ENCODE peak calls at places on chromosomes 2 and 18, in seven cellular contexts. One of them, this sample, is unnamed.

GRCh38 chr2:107336536-107336935 is 450.6 kb upstream of the ST6GAL2 start:
- DNase-seq in neural progenitor cell: no peak
- DNase-seq in ovary: no peak
- DNase-seq in ascending aorta: no peak
- DNase-seq in left lung: no peak
- DNase-seq in tibial artery: no peak
- DNase-seq in WERI-Rb-1: no peak
- DNase-seq in this sample: no peak

GRCh38 chr2:129070663-129071062 is 752.0 kb upstream of the HS6ST1 start:
- DNase-seq in WERI-Rb-1: no peak
- DNase-seq in left lung: no peak
- DNase-seq in tibial artery: no peak
- DNase-seq in neural progenitor cell: no peak
- DNase-seq in ovary: no peak
- DNase-seq in ascending aorta: no peak
- DNase-seq in this sample: no peak

GRCh38 chr2:6113796-6114195 is 421.6 kb downstream of the SOX11 start:
- DNase-seq in tibial artery: no peak
- DNase-seq in ovary: no peak
- DNase-seq in left lung: no peak
- DNase-seq in neural progenitor cell: peak; percentile 28
- DNase-seq in ascending aorta: no peak
- DNase-seq in WERI-Rb-1: no peak
- DNase-seq in this sample: no peak

GRCh38 chr2:43212931-43213330 is 13.5 kb downstream of the ZFP36L2 start:
- DNase-seq in tibial artery: peak; percentile 77
- DNase-seq in ovary: no peak
- DNase-seq in neural progenitor cell: no peak
- DNase-seq in WERI-Rb-1: no peak
- DNase-seq in ascending aorta: no peak
- DNase-seq in left lung: peak; percentile 76
- DNase-seq in this sample: no peak

GRCh38 chr2:141911485-141912066 is 219.2 kb downstream of the LRP1B start:
- DNase-seq in ovary: no peak
- DNase-seq in left lung: no peak
- DNase-seq in neural progenitor cell: peak; percentile 75
- DNase-seq in WERI-Rb-1: peak; percentile 51
- DNase-seq in tibial artery: no peak
- DNase-seq in ascending aorta: no peak
- DNase-seq in this sample: peak; percentile 5

GRCh38 chr2:26141145-26141769 is 31.6 kb upstream of the GAREM2 start:
- DNase-seq in ovary: no peak
- DNase-seq in left lung: no peak
- DNase-seq in tibial artery: no peak
- DNase-seq in neural progenitor cell: no peak
- DNase-seq in ascending aorta: no peak
- DNase-seq in WERI-Rb-1: no peak
- DNase-seq in this sample: no peak

GRCh38 chr2:46014911-46015654 is 282.1 kb upstream of the EPAS1 start:
- DNase-seq in ascending aorta: no peak
- DNase-seq in tibial artery: no peak
- DNase-seq in left lung: no peak
- DNase-seq in neural progenitor cell: peak; percentile 56
- DNase-seq in ovary: no peak
- DNase-seq in WERI-Rb-1: no peak
- DNase-seq in this sample: peak; percentile 38

GRCh38 chr2:140990416-140990815 is 1140.4 kb downstream of the LRP1B start:
- DNase-seq in ovary: no peak
- DNase-seq in left lung: no peak
- DNase-seq in ascending aorta: no peak
- DNase-seq in WERI-Rb-1: no peak
- DNase-seq in tibial artery: no peak
- DNase-seq in neural progenitor cell: no peak
- DNase-seq in this sample: peak; percentile 71

GRCh38 chr2:235494716-235495372 is 1.0 kb downstream of the AGAP1 start:
- DNase-seq in ovary: peak; percentile 68
- DNase-seq in ascending aorta: no peak
- DNase-seq in WERI-Rb-1: peak; percentile 28
- DNase-seq in tibial artery: peak; percentile 77
- DNase-seq in left lung: peak; percentile 85
- DNase-seq in neural progenitor cell: peak; percentile 70
- DNase-seq in this sample: peak; percentile 32

GRCh38 chr2:17975401-17975800 is 96.9 kb downstream of the KCNS3 start:
- DNase-seq in tibial artery: no peak
- DNase-seq in neural progenitor cell: no peak
- DNase-seq in left lung: no peak
- DNase-seq in WERI-Rb-1: no peak
- DNase-seq in ovary: no peak
- DNase-seq in ascending aorta: no peak
- DNase-seq in this sample: no peak

GRCh38 chr18:58429442-58429841 is 199.4 kb downstream of the ALPK2 start:
- DNase-seq in left lung: no peak
- DNase-seq in ascending aorta: no peak
- DNase-seq in tibial artery: no peak
- DNase-seq in WERI-Rb-1: no peak
- DNase-seq in neural progenitor cell: no peak
- DNase-seq in ovary: no peak
- DNase-seq in this sample: no peak

GRCh38 chr2:135050132-135050531 is 2.0 kb upstream of the RAB3GAP1 start:
- DNase-seq in left lung: no peak
- DNase-seq in WERI-Rb-1: peak; percentile 81
- DNase-seq in tibial artery: no peak
- DNase-seq in ascending aorta: no peak
- DNase-seq in neural progenitor cell: no peak
- DNase-seq in ovary: no peak
- DNase-seq in this sample: no peak

GRCh38 chr18:74334242-74334893 is 18.7 kb downstream of the C18orf63 start:
- DNase-seq in ovary: no peak
- DNase-seq in WERI-Rb-1: no peak
- DNase-seq in tibial artery: no peak
- DNase-seq in neural progenitor cell: no peak
- DNase-seq in left lung: no peak
- DNase-seq in ascending aorta: no peak
- DNase-seq in this sample: no peak

GRCh38 chr2:133602538-133602937 is 34.3 kb upstream of the NCKAP5 start:
- DNase-seq in left lung: no peak
- DNase-seq in ovary: no peak
- DNase-seq in neural progenitor cell: no peak
- DNase-seq in ascending aorta: no peak
- DNase-seq in WERI-Rb-1: no peak
- DNase-seq in tibial artery: no peak
- DNase-seq in this sample: no peak

GRCh38 chr2:234191819-234192407 is 141.4 kb downstream of the SPP2 start:
- DNase-seq in neural progenitor cell: peak; percentile 10
- DNase-seq in ovary: no peak
- DNase-seq in WERI-Rb-1: no peak
- DNase-seq in left lung: no peak
- DNase-seq in ascending aorta: no peak
- DNase-seq in tibial artery: no peak
- DNase-seq in this sample: peak; percentile 25

GRCh38 chr2:278312-278932 is 9.5 kb downstream of the ALKAL2 start:
- DNase-seq in tibial artery: no peak
- DNase-seq in WERI-Rb-1: no peak
- DNase-seq in ovary: no peak
- DNase-seq in left lung: no peak
- DNase-seq in neural progenitor cell: no peak
- DNase-seq in ascending aorta: no peak
- DNase-seq in this sample: no peak

GRCh38 chr2:7118606-7119503 is 201.6 kb downstream of the RNF144A start:
- DNase-seq in neural progenitor cell: peak; percentile 62
- DNase-seq in tibial artery: no peak
- DNase-seq in WERI-Rb-1: peak; percentile 50
- DNase-seq in left lung: no peak
- DNase-seq in ovary: no peak
- DNase-seq in ascending aorta: no peak
- DNase-seq in this sample: peak; percentile 47

DNA sequence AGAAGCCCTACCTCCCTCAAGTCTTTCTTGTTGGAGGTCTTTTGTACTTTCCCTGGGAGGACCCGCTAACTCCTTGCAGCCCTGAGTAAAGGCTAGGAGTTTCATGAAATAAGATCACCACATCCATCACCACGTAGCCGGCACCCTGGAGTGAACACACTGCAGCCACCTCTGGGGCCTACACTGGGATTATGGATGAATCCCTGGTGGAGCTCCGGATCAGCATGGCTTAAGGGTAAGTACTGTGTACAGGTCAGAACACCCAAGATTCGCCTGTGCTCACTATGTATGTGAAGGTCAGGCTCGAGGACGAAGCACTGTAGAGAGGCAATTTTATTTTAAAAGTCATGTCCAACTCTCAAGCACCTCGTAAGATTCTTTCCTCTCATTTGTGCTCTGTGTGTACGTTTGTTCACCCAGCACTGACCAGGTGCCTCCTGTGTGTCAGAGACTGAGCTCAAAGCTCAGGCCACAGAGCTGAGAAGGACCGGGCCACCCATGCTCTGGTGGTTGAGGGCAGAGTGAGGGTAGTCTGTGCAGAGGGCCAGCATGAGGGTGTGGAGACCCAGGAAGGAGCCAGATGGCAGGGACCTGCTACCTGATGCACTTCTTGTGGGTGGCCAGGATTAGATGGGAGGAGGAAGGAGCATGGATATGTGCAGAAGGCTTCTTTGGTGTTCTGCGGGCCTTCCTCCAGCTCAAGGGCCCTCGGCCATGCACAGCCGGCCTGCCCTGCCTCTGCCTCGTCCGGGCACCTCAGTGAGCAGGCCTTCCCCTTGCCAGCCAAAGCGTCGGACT is 66.7 kb upstream of the TFCP2L1 start:
- DNase-seq in tibial artery: no peak
- DNase-seq in WERI-Rb-1: peak; percentile 92
- DNase-seq in neural progenitor cell: no peak
- DNase-seq in left lung: no peak
- DNase-seq in ovary: no peak
- DNase-seq in ascending aorta: no peak
- DNase-seq in this sample: no peak
- H3K36me3 ChIP-seq in tibial artery: peaks cover 96% of the 10 kb centered on the region
- H3K36me3 ChIP-seq in WERI-Rb-1: peaks cover 51% of the 10 kb centered on the region
- H3K36me3 ChIP-seq in neural progenitor cell: no peaks in the 10 kb centered on the region
- H3K36me3 ChIP-seq in left lung: no peaks in the 10 kb centered on the region
- H3K36me3 ChIP-seq in ovary: no peaks in the 10 kb centered on the region
- H3K36me3 ChIP-seq in ascending aorta: peaks cover 81% of the 10 kb centered on the region
- H3K36me3 ChIP-seq in this sample: peaks cover 35% of the 10 kb centered on the region

GRCh38 chr2:196239622-196240587 is 68.5 kb upstream of the STK17B start:
- DNase-seq in ovary: no peak
- DNase-seq in ascending aorta: peak; percentile 49
- DNase-seq in WERI-Rb-1: no peak
- DNase-seq in left lung: peak; percentile 85
- DNase-seq in neural progenitor cell: no peak
- DNase-seq in tibial artery: peak; percentile 80
- DNase-seq in this sample: peak; percentile 85
- TF ChIP-seq CTCF in ovary: no peak
- TF ChIP-seq CTCF in ascending aorta: no peak
- TF ChIP-seq CTCF in WERI-Rb-1: no peak
- TF ChIP-seq CTCF in left lung: no peak
- TF ChIP-seq CTCF in neural progenitor cell: no peak
- TF ChIP-seq CTCF in tibial artery: no peak
- TF ChIP-seq CTCF in this sample: peak; percentile 49

GRCh38 chr2:104848526-104848925 is 5.4 kb upstream of the POU3F3 start:
- DNase-seq in left lung: no peak
- DNase-seq in neural progenitor cell: no peak
- DNase-seq in tibial artery: no peak
- DNase-seq in ovary: no peak
- DNase-seq in WERI-Rb-1: no peak
- DNase-seq in ascending aorta: no peak
- DNase-seq in this sample: no peak

GRCh38 chr2:104849618-104850097 is 4.3 kb upstream of the POU3F3 start:
- DNase-seq in WERI-Rb-1: peak; percentile 41
- DNase-seq in left lung: peak; percentile 49
- DNase-seq in neural progenitor cell: peak; percentile 91
- DNase-seq in ovary: no peak
- DNase-seq in ascending aorta: no peak
- DNase-seq in tibial artery: no peak
- DNase-seq in this sample: peak; percentile 43

GRCh38 chr2:104850322-104851184 is 3.4 kb upstream of the POU3F3 start:
- DNase-seq in left lung: peak; percentile 35
- DNase-seq in WERI-Rb-1: no peak
- DNase-seq in neural progenitor cell: peak; percentile 44
- DNase-seq in ascending aorta: no peak
- DNase-seq in tibial artery: no peak
- DNase-seq in ovary: no peak
- DNase-seq in this sample: no peak

GRCh38 chr2:104847821-104848160 is 6.1 kb upstream of the POU3F3 start:
- DNase-seq in neural progenitor cell: no peak
- DNase-seq in WERI-Rb-1: no peak
- DNase-seq in ascending aorta: no peak
- DNase-seq in tibial artery: no peak
- DNase-seq in ovary: no peak
- DNase-seq in left lung: no peak
- DNase-seq in this sample: no peak

DNA sequence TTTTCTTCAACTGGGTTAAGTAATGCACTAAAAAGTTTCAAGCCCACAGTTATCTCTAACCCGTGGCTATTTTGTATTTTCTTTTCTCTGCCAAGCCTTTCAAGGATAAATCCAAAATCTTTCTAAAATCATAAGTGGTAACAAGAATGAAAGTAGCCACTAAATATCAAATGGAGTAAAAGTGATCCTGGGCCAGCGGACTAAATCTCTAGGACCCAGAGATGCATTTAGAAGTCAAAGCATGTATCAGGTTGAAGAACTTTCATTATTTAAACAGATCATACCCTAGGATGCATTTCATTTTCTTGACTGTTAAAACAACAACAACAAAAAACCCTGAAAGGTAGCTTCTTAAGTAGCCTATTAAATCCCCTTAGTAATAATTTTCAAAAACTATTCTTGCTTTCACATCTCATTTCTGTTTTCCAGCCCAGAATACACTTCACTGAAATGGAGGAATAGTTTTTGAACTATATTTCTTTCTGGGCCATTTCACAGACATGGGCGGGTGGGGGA is 4.8 kb upstream of the POU3F3 start:
- DNase-seq in ascending aorta: no peak
- DNase-seq in tibial artery: no peak
- DNase-seq in ovary: no peak
- DNase-seq in neural progenitor cell: no peak
- DNase-seq in WERI-Rb-1: no peak
- DNase-seq in left lung: no peak
- DNase-seq in this sample: no peak
- H3K27ac ChIP-seq in ascending aorta: no peak overlapping the region
- H3K27ac ChIP-seq in tibial artery: no peak overlapping the region
- H3K27ac ChIP-seq in ovary: no peak overlapping the region
- H3K27ac ChIP-seq in neural progenitor cell: no peak overlapping the region
- H3K27ac ChIP-seq in WERI-Rb-1: no peak overlapping the region
- H3K27ac ChIP-seq in left lung: no peak overlapping the region
- H3K27ac ChIP-seq in this sample: no peak overlapping the region

DNA sequence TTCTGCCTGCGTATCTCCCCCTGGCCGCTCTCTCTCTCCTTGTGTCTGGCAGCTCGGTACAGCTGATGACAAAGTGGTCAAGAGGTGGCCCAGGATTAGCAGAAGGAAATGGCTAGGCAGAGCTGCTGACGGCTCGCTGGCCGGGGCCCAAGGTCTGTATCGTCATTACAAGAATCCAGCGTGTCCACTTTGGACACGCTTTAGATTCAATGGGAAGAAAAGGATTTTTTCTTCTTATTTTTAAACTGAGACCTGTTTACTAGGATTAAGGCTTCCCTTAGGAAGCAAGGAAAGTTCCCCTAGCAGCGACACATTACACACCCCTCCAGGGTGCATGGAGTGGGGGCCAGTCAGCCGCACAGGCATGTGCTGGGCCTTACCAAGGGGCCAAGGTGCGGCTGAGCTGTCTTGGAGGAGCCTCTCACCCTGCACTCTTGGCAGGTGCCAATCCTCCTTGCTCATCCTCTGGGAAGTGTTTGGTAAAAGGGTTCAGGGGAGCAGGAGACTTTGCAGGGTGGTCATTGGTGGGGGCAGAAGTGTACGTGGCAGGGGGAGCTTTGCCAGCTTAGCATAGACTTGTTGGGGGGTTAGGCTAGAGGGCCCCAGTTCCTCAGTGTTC is 76.8 kb downstream of the POLR1A start:
- DNase-seq in WERI-Rb-1: no peak
- DNase-seq in tibial artery: peak; percentile 82
- DNase-seq in ascending aorta: no peak
- DNase-seq in ovary: peak; percentile 40
- DNase-seq in left lung: no peak
- DNase-seq in neural progenitor cell: no peak
- DNase-seq in this sample: no peak
- H3K36me3 ChIP-seq in WERI-Rb-1: peaks cover 95% of the 10 kb centered on the region
- H3K36me3 ChIP-seq in tibial artery: peaks cover 65% of the 10 kb centered on the region
- H3K36me3 ChIP-seq in ascending aorta: peaks cover 77% of the 10 kb centered on the region
- H3K36me3 ChIP-seq in ovary: no peaks in the 10 kb centered on the region
- H3K36me3 ChIP-seq in left lung: no peaks in the 10 kb centered on the region
- H3K36me3 ChIP-seq in neural progenitor cell: no peaks in the 10 kb centered on the region
- H3K36me3 ChIP-seq in this sample: peaks cover 70% of the 10 kb centered on the region